ENCODE peak calls at places on chromosomes 1 and 21, in five cellular contexts. B, K, E, T and V are unnamed samples.

GRCh38 chr1:213019450-213019849 is 3.8 kb upstream of the ANGEL2 start:
- DNase-seq in B (no peak), E (no peak), K (no peak), T (no peak), V (no peak)

GRCh38 chr1:62175568-62176179 is 19.0 kb upstream of the L1TD1 start:
- DNase-seq in K (peak), T (no peak), B (peak), E (peak), V (no peak)

GRCh38 chr1:157371211-157371610 is 181.1 kb downstream of the FCRL5 start:
- DNase-seq in E (no peak), T (no peak), K (no peak), B (no peak), V (no peak)

GRCh38 chr1:204716687-204717086 is 31.1 kb upstream of the LRRN2 start:
- DNase-seq in K (no peak), E (no peak), T (no peak), B (no peak), V (no peak)

GRCh38 chr1:18557621-18558465 is 72.8 kb upstream of the PAX7 start:
- DNase-seq in K (no peak), B (no peak), T (no peak), E (no peak), V (no peak)

GRCh38 chr1:117652421-117652820 is 46.6 kb downstream of the TENT5C start:
- DNase-seq in K (no peak), T (no peak), B (no peak), E (no peak), V (no peak)

GRCh38 chr21:25457411-25457810 is 149.9 kb downstream of the MRPL39 start:
- DNase-seq in T (no peak), B (peak), E (peak), K (no peak), V (no peak)

GRCh38 chr1:64087768-64088167 is 115.7 kb upstream of the UBE2U start:
- DNase-seq in E (peak), T (no peak), B (no peak), K (no peak), V (no peak)

GRCh38 chr1:169238506-169238905 is 129.1 kb downstream of the NME7 start:
- DNase-seq in E (no peak), K (no peak), T (no peak), B (no peak), V (no peak)

GRCh38 chr1:8133657-8134430 is 107.7 kb upstream of the ERRFI1 start:
- DNase-seq in E (peak), T (peak), K (peak), B (no peak), V (peak)

GRCh38 chr1:152110860-152111514 is 4.3 kb downstream of the TCHH start:
- DNase-seq in E (peak), B (peak), T (peak), K (no peak), V (no peak)

GRCh38 chr1:209603877-209604276 is 20.4 kb downstream of the CAMK1G start:
- DNase-seq in K (no peak), E (no peak), B (no peak), T (no peak), V (no peak)

GRCh38 chr1:3530086-3530930 is 75.8 kb downstream of the ARHGEF16 start:
- DNase-seq in B (no peak), K (no peak), T (no peak), E (no peak), V (no peak)

GRCh38 chr1:202107801-202108731 is 14.7 kb upstream of the GPR37L1 start:
- DNase-seq in B (no peak), T (no peak), K (no peak), E (no peak), V (no peak)

GRCh38 chr1:229440821-229441537 is 7.1 kb upstream of the ACTA1 start:
- DNase-seq in B (no peak), T (no peak), E (peak), K (no peak), V (no peak)

GRCh38 chr1:84698151-84698651 is 7.9 kb upstream of the SSX2IP start:
- DNase-seq in B (no peak), K (no peak), T (no peak), E (peak), V (no peak)

GRCh38 chr1:56577859-56578663 is 1.3 kb downstream of the PLPP3 start:
- DNase-seq in K (no peak), T (peak), B (peak), E (peak), V (peak)